ENCODE peak calls at places on chromosomes 16 and 17, in nine cellular contexts. O, Q, G, V, B, P, E, D and F are unnamed samples.

GRCh38 chr16:86836503-86837125 is 258.3 kb downstream of the FOXL1 start:
- DNase-seq in B (no peak), O (no peak), Q (no peak), G (no peak), P (no peak), D (peak; percentile 79), E (no peak), V (no peak), F (no peak)

GRCh38 chr17:1754430-1755112 is 7.3 kb upstream of the SERPINF1 start:
- DNase-seq in Q (no peak), V (no peak), O (no peak), G (no peak), P (no peak), D (no peak), B (no peak), E (no peak), F (no peak)

GRCh38 chr17:979539-980405 is at the start of gene NXN:
- DNase-seq in G (peak; percentile 91), Q (peak; percentile 89), O (peak; percentile 87), B (no peak), P (no peak), E (peak; percentile 83), D (peak; percentile 97), V (peak; percentile 79), F (peak; percentile 92)

GRCh38 chr17:80445152-80446110 is 30.5 kb downstream of the ENDOV start:
- DNase-seq in G (no peak), E (no peak), V (peak; percentile 74), Q (no peak), B (no peak), P (no peak), D (no peak), O (no peak), F (no peak)

GRCh38 chr17:64315032-64315490 is 52.0 kb upstream of the TEX2 start:
- DNase-seq in V (no peak), D (peak; percentile 60), E (no peak), O (peak; percentile 72), B (no peak), P (no peak), G (no peak), Q (no peak), F (no peak)

GRCh38 chr16:14302399-14303181 is 231.5 kb downstream of the MRTFB start:
- DNase-seq in Q (no peak), P (no peak), O (no peak), B (no peak), E (no peak), V (peak; percentile 52), D (no peak), G (peak; percentile 37), F (no peak)

GRCh38 chr16:86949116-86949515 is 368.1 kb downstream of the C16orf95 start:
- DNase-seq in B (no peak), Q (no peak), E (no peak), O (no peak), P (no peak), V (no peak), D (no peak), G (no peak), F (no peak)

GRCh38 chr16:71293921-71294320 is 4.7 kb upstream of the CMTR2 start:
- DNase-seq in B (no peak), D (no peak), V (no peak), O (no peak), E (no peak), P (no peak), Q (no peak), G (no peak), F (no peak)

GRCh38 chr16:88464447-88465318 is 11.6 kb downstream of the ZFPM1 start:
- DNase-seq in B (no peak), E (no peak), O (no peak), V (no peak), G (no peak), D (no peak), Q (no peak), P (no peak), F (no peak)

GRCh38 chr16:87584271-87584670 is 18.0 kb upstream of the JPH3 start:
- DNase-seq in P (no peak), D (no peak), Q (no peak), B (no peak), E (no peak), G (no peak), O (no peak), V (no peak), F (no peak)